ENCODE peak calls at places on chromosome 10, in four cellular contexts. I is HCT116, L is HepG2, F is K562. O is an unnamed sample. For H3K36me3, the result is how much of the 10 kb centered on the place peaks cover.

GRCh38 chr10:80452688-80453391 is 1.3 kb upstream of the TSPAN14 start:
- DNase-seq in I (no peak), L (no peak), F (no peak), O (no peak)

GRCh38 chr10:77909755-77910375 is 16.7 kb downstream of the DLG5 start:
- DNase-seq in I (no peak), L (peak), F (peak), O (no peak)

GRCh38 chr10:18157909-18158308 is 17.7 kb downstream of the CACNB2 start:
- DNase-seq in I (no peak), L (no peak), F (no peak), O (no peak)

GRCh38 chr10:48447356-48448215 is 141.1 kb downstream of the MAPK8 start:
- DNase-seq in I (no peak), L (no peak), F (no peak), O (no peak)

GRCh38 chr10:91389636-91390512 is 20.3 kb upstream of the HECTD2 start:
- DNase-seq in I (peak), L (peak), F (peak), O (no peak)

GRCh38 chr10:13633689-13634088 is 46.9 kb downstream of the PRPF18 start:
- DNase-seq in I (no peak), L (no peak), F (peak), O (no peak)

GRCh38 chr10:30058570-30059132 is 735 bp downstream of the JCAD start:
- DNase-seq in I (no peak), L (no peak), F (no peak), O (no peak)

GRCh38 chr10:101625821-101626412 is 37.8 kb downstream of the DPCD start:
- DNase-seq in I (no peak), L (no peak), F (no peak), O (no peak)

GRCh38 chr10:380313-380955 is 245.2 kb downstream of the ZMYND11 start:
- DNase-seq in I (no peak), L (no peak), F (no peak), O (no peak)

GRCh38 chr10:62693306-62693705 is 111.2 kb upstream of the ADO start:
- DNase-seq in I (no peak), L (no peak), F (no peak), O (no peak)

GRCh38 chr10:24701447-24701846 is 22.2 kb downstream of the ARHGAP21 start:
- DNase-seq in I (no peak), L (no peak), F (no peak), O (no peak)

GRCh38 chr10:86355571-86356038 is 11.0 kb downstream of the GRID1 start:
- DNase-seq in I (no peak), L (no peak), F (no peak), O (no peak)

GRCh38 chr10:95282115-95282514 is 8.7 kb downstream of the PDLIM1 start:
- DNase-seq in I (no peak), L (peak), F (no peak), O (no peak)

GRCh38 chr10:75288140-75288711 is 52.5 kb upstream of the COMTD1 start:
- DNase-seq in I (no peak), L (no peak), F (no peak), O (no peak)

GRCh38 chr10:125396651-125397050 is 236.3 kb upstream of the CTBP2 start:
- DNase-seq in I (no peak), L (no peak), F (no peak), O (no peak)

GRCh38 chr10:4028027-4028471 is 243.0 kb upstream of the KLF6 start:
- DNase-seq in I (no peak), L (no peak), F (no peak), O (no peak)

GRCh38 chr10:125343118-125343752 is 182.9 kb upstream of the CTBP2 start:
- DNase-seq in I (peak), L (peak), F (peak), O (peak)

GRCh38 chr10:133397938-133398337 is 4.0 kb downstream of the MTG1 start:
- DNase-seq in I (no peak), L (no peak), F (no peak), O (no peak)
- H3K36me3 ChIP-seq in I (under half), L (half or more), F (under half), O (under half)

DNA sequence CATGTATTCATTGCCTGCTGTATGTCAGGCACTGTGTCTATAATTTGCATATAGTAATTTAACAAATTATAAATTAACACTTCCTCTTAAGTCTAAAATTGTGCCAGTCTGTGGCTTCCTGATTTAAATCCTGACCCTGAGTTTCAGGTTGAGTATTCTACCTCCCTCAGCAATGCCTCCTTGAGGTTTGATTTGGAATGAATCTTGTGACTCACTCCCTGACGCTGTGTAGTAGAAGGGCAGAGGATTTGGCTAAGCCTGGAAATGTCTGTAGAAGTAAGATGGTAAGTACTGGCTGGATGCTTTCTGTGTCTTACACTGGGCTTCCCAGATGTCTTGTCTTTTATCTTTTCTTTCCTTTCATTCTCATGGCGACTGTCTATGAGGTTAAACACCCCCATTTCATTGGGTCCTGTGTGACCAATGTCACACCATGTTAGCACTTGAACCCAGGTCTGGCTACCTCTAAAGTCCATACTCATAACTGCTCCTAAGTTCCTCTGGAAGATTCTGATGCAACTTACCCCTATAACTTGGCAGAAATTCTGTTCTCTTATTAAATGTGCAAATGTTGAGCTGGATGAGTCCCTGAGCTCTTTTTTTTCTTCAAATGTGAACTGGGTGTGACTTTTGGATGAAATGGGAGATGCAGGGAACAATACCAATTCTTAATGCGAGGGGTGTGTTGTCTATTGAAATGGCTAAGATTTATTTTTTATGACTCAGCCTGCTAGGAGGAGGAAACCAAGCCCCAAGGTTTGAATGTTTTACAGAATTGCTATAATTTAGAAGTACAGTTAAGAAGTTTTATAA is 48.5 kb downstream of the PLCE1 start:
- DNase-seq in I (peak), L (no peak), F (no peak), O (no peak)
- TF ChIP-seq TCF7L2 in I (no peak), L (no peak), F (no peak), O (no peak)

GRCh38 chr10:11297136-11297535 is 279.5 kb downstream of the CELF2 start:
- DNase-seq in I (no peak), L (no peak), F (no peak), O (no peak)

GRCh38 chr10:11293332-11293731 is 275.7 kb downstream of the CELF2 start:
- DNase-seq in I (no peak), L (no peak), F (no peak), O (no peak)

GRCh38 chr10:11298116-11298515 is 280.4 kb downstream of the CELF2 start:
- DNase-seq in I (no peak), L (no peak), F (no peak), O (no peak)

GRCh38 chr10:11294831-11295230 is 277.2 kb downstream of the CELF2 start:
- DNase-seq in I (no peak), L (no peak), F (no peak), O (no peak)

DNA sequence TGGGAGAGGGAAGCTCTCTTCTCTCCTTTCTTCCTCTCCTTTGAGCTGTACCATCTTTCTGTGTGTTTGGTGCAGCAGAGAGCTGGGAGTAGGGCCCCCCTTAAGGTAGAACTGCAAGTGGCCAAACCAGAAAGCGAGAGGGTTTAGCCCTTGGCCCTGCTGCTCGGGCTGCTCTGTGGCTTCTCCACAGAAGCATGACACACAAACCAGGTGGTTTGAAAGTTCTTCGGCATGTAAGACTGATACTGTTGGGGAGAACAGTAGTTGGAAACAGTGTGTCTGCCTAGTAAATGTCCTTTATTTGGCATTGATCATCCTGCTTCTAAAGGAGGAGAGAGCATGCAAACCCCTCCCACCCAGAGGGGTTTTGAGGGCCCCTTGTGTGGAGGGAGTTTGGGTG is 277.8 kb downstream of the CELF2 start:
- DNase-seq in I (no peak), L (no peak), F (no peak), O (no peak)
- TF ChIP-seq POLR2AphosphoS5 in I (no peak), L (no peak), F (no peak), O (no peak)

GRCh38 chr10:79354615-79355014 is 7.3 kb downstream of the PPIF start:
- DNase-seq in I (no peak), L (no peak), F (no peak), O (no peak)
- H3K36me3 ChIP-seq in I (half or more), L (half or more), F (half or more), O (under half)

GRCh38 chr10:73163096-73163495 is 4.7 kb downstream of the ECD start:
- DNase-seq in I (no peak), L (no peak), F (no peak), O (no peak)
- TF ChIP-seq TCF7L2 in I (no peak), L (no peak), F (no peak), O (no peak)

GRCh38 chr10:110076559-110077318 is 69.0 kb downstream of the ADD3 start:
- DNase-seq in I (peak), L (peak), F (no peak), O (no peak)
- TF ChIP-seq POLR2AphosphoS5 in I (no peak), L (no peak), F (no peak), O (no peak)

O was measured in Panc1.